ENCODE peak calls at places on chromosome 1, in five cellular contexts. One of them, this sample, is unnamed.

GRCh38 chr1:45272943-45273342 is 53.8 kb upstream of the HPDL start:
- DNase-seq in activated CD4-positive, CD25-positive, alpha-beta regulatory T cell treated with anti-CD3 and anti-CD28 coated beads, Interleukin-2, amount 50 U/mL, for 16 hours: no peak
- DNase-seq in stimulated activated CD8-positive, alpha-beta memory T cell treated with anti-CD3 and anti-CD28 coated beads, Interleukin-4, amount 100 ng/mL, for 4 hours: no peak
- DNase-seq in A549: no peak
- DNase-seq in HCT116: no peak
- DNase-seq in this sample: no peak

GRCh38 chr1:210233495-210234253 is 1.1 kb downstream of the SERTAD4 start:
- DNase-seq in activated CD4-positive, CD25-positive, alpha-beta regulatory T cell treated with anti-CD3 and anti-CD28 coated beads, Interleukin-2, amount 50 U/mL, for 16 hours: no peak
- DNase-seq in stimulated activated CD8-positive, alpha-beta memory T cell treated with anti-CD3 and anti-CD28 coated beads, Interleukin-4, amount 100 ng/mL, for 4 hours: no peak
- DNase-seq in A549: peak; percentile 33
- DNase-seq in HCT116: peak; percentile 23
- DNase-seq in this sample: no peak

GRCh38 chr1:20105856-20106255 is 13.5 kb downstream of the PLA2G2D start:
- DNase-seq in activated CD4-positive, CD25-positive, alpha-beta regulatory T cell treated with anti-CD3 and anti-CD28 coated beads, Interleukin-2, amount 50 U/mL, for 16 hours: no peak
- DNase-seq in stimulated activated CD8-positive, alpha-beta memory T cell treated with anti-CD3 and anti-CD28 coated beads, Interleukin-4, amount 100 ng/mL, for 4 hours: no peak
- DNase-seq in A549: no peak
- DNase-seq in HCT116: no peak
- DNase-seq in this sample: no peak

GRCh38 chr1:39871796-39872195 is 11.5 kb downstream of the TRIT1 start:
- DNase-seq in activated CD4-positive, CD25-positive, alpha-beta regulatory T cell treated with anti-CD3 and anti-CD28 coated beads, Interleukin-2, amount 50 U/mL, for 16 hours: no peak
- DNase-seq in stimulated activated CD8-positive, alpha-beta memory T cell treated with anti-CD3 and anti-CD28 coated beads, Interleukin-4, amount 100 ng/mL, for 4 hours: no peak
- DNase-seq in A549: no peak
- DNase-seq in HCT116: no peak
- DNase-seq in this sample: no peak

GRCh38 chr1:205582471-205583291 is 49.1 kb downstream of the ELK4 start:
- DNase-seq in activated CD4-positive, CD25-positive, alpha-beta regulatory T cell treated with anti-CD3 and anti-CD28 coated beads, Interleukin-2, amount 50 U/mL, for 16 hours: no peak
- DNase-seq in stimulated activated CD8-positive, alpha-beta memory T cell treated with anti-CD3 and anti-CD28 coated beads, Interleukin-4, amount 100 ng/mL, for 4 hours: no peak
- DNase-seq in A549: no peak
- DNase-seq in HCT116: no peak
- DNase-seq in this sample: no peak

GRCh38 chr1:55140546-55140983 is 74.6 kb downstream of the USP24 start:
- DNase-seq in activated CD4-positive, CD25-positive, alpha-beta regulatory T cell treated with anti-CD3 and anti-CD28 coated beads, Interleukin-2, amount 50 U/mL, for 16 hours: peak; percentile 59
- DNase-seq in stimulated activated CD8-positive, alpha-beta memory T cell treated with anti-CD3 and anti-CD28 coated beads, Interleukin-4, amount 100 ng/mL, for 4 hours: peak; percentile 36
- DNase-seq in A549: peak; percentile 43
- DNase-seq in HCT116: peak; percentile 54
- DNase-seq in this sample: peak; percentile 61

GRCh38 chr1:103254691-103255090 is 146.4 kb upstream of the COL11A1 start:
- DNase-seq in activated CD4-positive, CD25-positive, alpha-beta regulatory T cell treated with anti-CD3 and anti-CD28 coated beads, Interleukin-2, amount 50 U/mL, for 16 hours: no peak
- DNase-seq in stimulated activated CD8-positive, alpha-beta memory T cell treated with anti-CD3 and anti-CD28 coated beads, Interleukin-4, amount 100 ng/mL, for 4 hours: no peak
- DNase-seq in A549: no peak
- DNase-seq in HCT116: no peak
- DNase-seq in this sample: no peak

GRCh38 chr1:48182441-48182840 is 40.1 kb upstream of the SLC5A9 start:
- DNase-seq in activated CD4-positive, CD25-positive, alpha-beta regulatory T cell treated with anti-CD3 and anti-CD28 coated beads, Interleukin-2, amount 50 U/mL, for 16 hours: no peak
- DNase-seq in stimulated activated CD8-positive, alpha-beta memory T cell treated with anti-CD3 and anti-CD28 coated beads, Interleukin-4, amount 100 ng/mL, for 4 hours: no peak
- DNase-seq in A549: no peak
- DNase-seq in HCT116: no peak
- DNase-seq in this sample: no peak

GRCh38 chr1:101613549-101613948 is 376.7 kb downstream of the S1PR1 start:
- DNase-seq in activated CD4-positive, CD25-positive, alpha-beta regulatory T cell treated with anti-CD3 and anti-CD28 coated beads, Interleukin-2, amount 50 U/mL, for 16 hours: no peak
- DNase-seq in stimulated activated CD8-positive, alpha-beta memory T cell treated with anti-CD3 and anti-CD28 coated beads, Interleukin-4, amount 100 ng/mL, for 4 hours: no peak
- DNase-seq in A549: no peak
- DNase-seq in HCT116: no peak
- DNase-seq in this sample: no peak

GRCh38 chr1:234711400-234711799 is 101.4 kb upstream of the IRF2BP2 start:
- DNase-seq in activated CD4-positive, CD25-positive, alpha-beta regulatory T cell treated with anti-CD3 and anti-CD28 coated beads, Interleukin-2, amount 50 U/mL, for 16 hours: no peak
- DNase-seq in stimulated activated CD8-positive, alpha-beta memory T cell treated with anti-CD3 and anti-CD28 coated beads, Interleukin-4, amount 100 ng/mL, for 4 hours: no peak
- DNase-seq in A549: no peak
- DNase-seq in HCT116: no peak
- DNase-seq in this sample: no peak

This sample was measured in right lobe of liver.